ENCODE peak calls at places on chromosomes 6 and 20, in eight cellular contexts. E is AG04450, J is fibroblast of lung, Y is SK-N-SH, A is ovary, O is heart right ventricle, S is tibial artery, B is GM23338. K is an unnamed sample.

GRCh38 chr20:34663213-34663943 is 13.5 kb downstream of the PIGU start:
- DNase-seq in S (no peak), A (no peak), E (no peak), Y (no peak), B (no peak), O (no peak), J (no peak), K (no peak)

GRCh38 chr6:150752409-150752808 is 113.1 kb upstream of the MTHFD1L start:
- DNase-seq in E (no peak), O (no peak), B (no peak), Y (no peak), A (no peak), J (no peak), S (no peak), K (no peak)

GRCh38 chr6:158649289-158650143 is at the start of gene SYTL3:
- DNase-seq in J (peak; percentile 88), O (no peak), Y (no peak), B (no peak), S (peak; percentile 61), A (no peak), E (no peak), K (no peak)

GRCh38 chr6:19433101-19433500 is 404.1 kb upstream of the ID4 start:
- DNase-seq in O (no peak), S (no peak), A (no peak), B (no peak), Y (no peak), E (no peak), J (no peak), K (no peak)

GRCh38 chr20:45402946-45403345 is 5.1 kb upstream of the DBNDD2 start:
- DNase-seq in B (no peak), A (no peak), J (no peak), Y (no peak), S (no peak), E (no peak), O (no peak), K (no peak)

GRCh38 chr6:101722991-101723579 is 329.6 kb downstream of the GRIK2 start:
- DNase-seq in O (no peak), B (no peak), E (peak; percentile 88), Y (no peak), J (peak; percentile 89), A (no peak), S (no peak), K (no peak)

GRCh38 chr6:154773610-154774089 is 40.4 kb downstream of the SCAF8 start:
- DNase-seq in J (no peak), O (no peak), E (no peak), A (no peak), S (no peak), B (no peak), Y (no peak), K (no peak)

GRCh38 chr20:61271273-61272221 is 19.5 kb downstream of the CDH4 start:
- DNase-seq in S (no peak), B (no peak), Y (no peak), J (peak; percentile 21), O (no peak), A (no peak), E (no peak), K (peak; percentile 64)

GRCh38 chr6:13091192-13091591 is 237.1 kb downstream of the TBC1D7 start:
- DNase-seq in O (no peak), B (no peak), J (no peak), S (peak; percentile 25), Y (no peak), A (no peak), E (no peak), K (no peak)

GRCh38 chr6:82331031-82331773 is 32.4 kb upstream of the TPBG start:
- DNase-seq in A (no peak), S (no peak), E (peak; percentile 13), O (no peak), J (peak; percentile 61), Y (no peak), B (peak; percentile 40), K (no peak)

GRCh38 chr20:2874456-2874855 is 1.2 kb downstream of the PTPRA start:
- DNase-seq in E (no peak), B (peak; percentile 16), S (no peak), O (no peak), J (no peak), Y (no peak), A (no peak), K (peak; percentile 33)

DNA sequence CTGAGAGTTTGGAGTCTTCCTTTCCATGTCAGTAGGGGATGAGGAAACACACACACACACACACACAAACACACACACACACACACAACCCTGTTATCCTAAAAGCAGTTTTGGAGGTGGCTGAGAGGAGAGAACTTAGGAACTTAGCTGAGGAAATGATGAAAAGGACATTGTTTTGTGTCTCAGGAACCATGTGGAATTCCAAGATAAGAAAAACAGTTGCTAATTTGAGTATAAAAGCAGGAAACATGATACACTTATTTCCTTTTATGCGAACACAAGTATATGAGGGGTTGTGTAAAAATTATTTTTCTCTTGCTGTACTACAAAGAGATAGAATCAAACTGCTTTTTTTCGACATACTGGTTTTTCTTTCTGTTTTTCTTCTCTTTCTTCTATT is at the start of gene MYCT1:
- DNase-seq in E (no peak), J (peak; percentile 17), O (no peak), S (no peak), B (no peak), A (no peak), Y (no peak), K (no peak)
- H3K4me3 ChIP-seq in E (no peak within 1 kb of the TSS), J (no peak within 1 kb of the TSS), O (peak within 1 kb of the TSS; percentile 47), S (no peak within 1 kb of the TSS), B (no peak within 1 kb of the TSS), A (no peak within 1 kb of the TSS), Y (peak within 1 kb of the TSS; percentile 49), K (peak within 1 kb of the TSS; percentile 26)

GRCh38 chr6:137928286-137928685 is 61.2 kb downstream of the TNFAIP3 start:
- DNase-seq in J (no peak), S (peak; percentile 39), O (peak; percentile 10), E (no peak), B (no peak), Y (no peak), A (no peak), K (no peak)
- H3K27ac ChIP-seq in J (no peak overlapping the region), S (no peak overlapping the region), O (no peak overlapping the region), E (no peak overlapping the region), B (no peak overlapping the region), Y (no peak overlapping the region), A (no peak overlapping the region), K (no peak overlapping the region)

DNA sequence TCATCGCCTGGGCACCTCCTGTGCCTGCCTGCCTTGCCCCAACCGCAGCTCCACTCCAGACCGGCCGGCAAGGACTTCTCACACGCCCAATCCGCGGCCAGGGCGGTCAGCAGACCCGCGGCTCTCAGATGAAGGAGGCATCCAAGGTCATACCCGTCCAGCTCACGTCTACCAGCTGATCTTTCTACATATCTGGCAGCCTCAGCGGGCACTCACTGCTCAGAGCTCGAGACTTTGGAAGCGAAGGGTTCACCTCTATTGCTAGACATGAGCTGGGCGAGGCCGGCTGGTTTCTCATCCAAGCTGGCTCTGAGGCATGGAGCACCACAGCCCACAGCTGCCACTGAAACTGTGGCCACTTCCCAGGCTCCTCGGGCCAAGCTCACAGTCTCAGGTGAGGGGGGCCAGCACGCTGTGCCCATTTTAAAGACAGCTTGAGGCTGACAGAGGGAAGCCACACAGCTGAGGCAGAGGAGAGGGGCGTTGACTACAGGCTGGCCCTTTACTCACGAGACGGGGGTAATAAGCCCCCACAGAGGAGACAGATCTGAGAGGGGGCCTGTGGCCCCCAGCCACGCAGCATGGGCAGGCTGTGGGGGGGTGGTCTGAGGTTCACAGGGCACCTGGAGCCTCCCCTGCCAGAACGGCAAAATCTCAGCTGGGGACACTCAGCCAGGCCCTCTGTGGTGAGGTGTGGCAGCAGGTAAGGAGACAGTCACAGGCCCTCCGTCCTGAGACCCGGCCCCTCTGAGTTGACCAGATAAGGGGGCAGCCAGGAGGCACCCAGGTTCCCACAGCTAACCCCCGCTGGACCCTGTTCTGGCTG is 2.0 kb downstream of the LAMA5 start:
- DNase-seq in J (no peak), Y (no peak), E (no peak), B (no peak), O (peak; percentile 71), S (peak; percentile 76), A (peak; percentile 22), K (no peak)
- H3K4me3 ChIP-seq in J (no peak overlapping the region), Y (no peak overlapping the region), E (no peak overlapping the region), B (peak overlapping the region; percentile 88), O (peak overlapping the region; percentile 87), S (peak overlapping the region; percentile 77), A (no peak overlapping the region), K (peak overlapping the region; percentile 7)

GRCh38 chr6:25579902-25580495 is 72.0 kb upstream of the SCGN start:
- DNase-seq in B (no peak), S (no peak), A (no peak), O (no peak), Y (no peak), E (no peak), J (no peak), K (no peak)
- H3K27ac ChIP-seq in B (no peak overlapping the region), S (no peak overlapping the region), A (no peak overlapping the region), O (no peak overlapping the region), Y (no peak overlapping the region), E (no peak overlapping the region), J (no peak overlapping the region), K (no peak overlapping the region)

GRCh38 chr6:166555066-166555465 is 31.4 kb downstream of the RAMACL start:
- DNase-seq in B (no peak), S (no peak), A (no peak), O (no peak), E (no peak), J (no peak), Y (no peak), K (no peak)

GRCh38 chr6:166556336-166556735 is 30.1 kb downstream of the RAMACL start:
- DNase-seq in Y (no peak), S (no peak), A (no peak), B (no peak), E (no peak), J (peak; percentile 74), O (no peak), K (no peak)

GRCh38 chr6:166559211-166559610 is 27.3 kb downstream of the RAMACL start:
- DNase-seq in O (no peak), J (peak; percentile 84), B (no peak), S (no peak), Y (no peak), A (no peak), E (no peak), K (no peak)

GRCh38 chr6:166558156-166559025 is 28.1 kb downstream of the RAMACL start:
- DNase-seq in Y (no peak), A (no peak), E (no peak), O (no peak), J (peak; percentile 79), S (no peak), B (no peak), K (no peak)

DNA sequence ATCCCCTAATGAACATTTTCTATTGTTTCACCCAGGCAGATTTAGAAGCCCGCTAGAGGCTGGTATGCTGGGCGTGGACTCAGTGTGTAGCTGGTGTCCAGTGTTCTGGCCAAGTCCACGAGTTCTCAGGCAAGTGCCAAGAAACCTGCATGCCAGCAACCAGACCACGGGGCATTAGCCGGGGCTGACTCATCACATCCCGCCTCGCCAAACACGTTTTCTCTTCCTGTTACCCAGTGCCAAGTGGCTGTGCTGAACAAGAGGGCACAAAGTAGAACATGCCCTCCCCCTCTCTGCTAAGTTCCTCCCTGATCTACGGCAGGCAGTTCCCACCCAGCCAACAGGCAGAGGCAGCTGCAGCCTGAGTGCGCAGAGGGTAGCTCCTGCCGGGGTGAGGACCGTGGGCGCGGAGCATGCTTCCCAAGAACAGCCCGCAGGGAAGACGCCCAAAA is 29.6 kb downstream of the RAMACL start:
- DNase-seq in O (peak; percentile 80), J (peak; percentile 94), S (peak; percentile 91), B (peak; percentile 48), A (peak; percentile 55), E (no peak), Y (no peak), K (peak; percentile 88)
- H3K4me3 ChIP-seq in O (peak overlapping the region; percentile 24), J (no peak overlapping the region), S (no peak overlapping the region), B (no peak overlapping the region), A (no peak overlapping the region), E (no peak overlapping the region), Y (no peak overlapping the region), K (peak overlapping the region; percentile 27)

GRCh38 chr6:147040521-147040920 is 163.7 kb upstream of the STXBP5 start:
- DNase-seq in E (no peak), O (no peak), A (no peak), B (no peak), Y (no peak), J (no peak), S (no peak), K (no peak)
- H3K27ac ChIP-seq in E (peak overlapping the region; percentile 54), O (no peak overlapping the region), A (no peak overlapping the region), B (no peak overlapping the region), Y (no peak overlapping the region), J (no peak overlapping the region), S (no peak overlapping the region), K (peak overlapping the region; percentile 71)

K was measured in dorsolateral prefrontal cortex.